ENCODE peak calls at places on chromosomes 13 and 19, in eight cellular contexts. C, Q, J, P, S, O, U and H are unnamed samples.

GRCh38 chr19:58572818-58573657 is at the start of gene MZF1:
- DNase-seq in C (peak), Q (peak), J (peak), P (peak), S (peak), O (peak), U (peak), H (peak)

GRCh38 chr13:91272235-91272777 is 75.2 kb upstream of the MIR17HG start:
- DNase-seq in C (no peak), Q (no peak), J (no peak), P (no peak), S (no peak), O (no peak), U (no peak), H (no peak)

GRCh38 chr13:37492741-37493514 is 105.6 kb downstream of the POSTN start:
- DNase-seq in C (peak), Q (no peak), J (no peak), P (no peak), S (peak), O (no peak), U (peak), H (peak)

GRCh38 chr19:15265849-15266248 is 33.6 kb upstream of the EPHX3 start:
- DNase-seq in C (peak), Q (no peak), J (peak), P (no peak), S (peak), O (no peak), U (peak), H (peak)

GRCh38 chr19:30671622-30672051 is 299.5 kb downstream of the ZNF536 start:
- DNase-seq in C (no peak), Q (no peak), J (no peak), P (no peak), S (peak), O (no peak), U (peak), H (no peak)

GRCh38 chr19:10105241-10106099 is 692 bp upstream of the PPAN start:
- DNase-seq in C (no peak), Q (no peak), J (no peak), P (peak), S (no peak), O (peak), U (no peak), H (no peak)

GRCh38 chr13:112105884-112106283 is 38.9 kb downstream of the SOX1 start:
- DNase-seq in C (no peak), Q (no peak), J (no peak), P (no peak), S (no peak), O (no peak), U (no peak), H (no peak)

GRCh38 chr19:34787059-34787824 is 14.2 kb upstream of the ZNF599 start:
- DNase-seq in C (no peak), Q (no peak), J (no peak), P (no peak), S (no peak), O (no peak), U (no peak), H (no peak)

GRCh38 chr19:52653161-52653560 is 15.0 kb upstream of the ZNF83 start:
- DNase-seq in C (no peak), Q (no peak), J (no peak), P (no peak), S (no peak), O (no peak), U (no peak), H (no peak)

GRCh38 chr19:35744335-35744687 is 907 bp downstream of the U2AF1L4 start:
- DNase-seq in C (no peak), Q (no peak), J (no peak), P (no peak), S (no peak), O (no peak), U (no peak), H (no peak)

GRCh38 chr13:67841071-67841470 is 610.9 kb upstream of the PCDH9 start:
- DNase-seq in C (no peak), Q (no peak), J (no peak), P (no peak), S (no peak), O (no peak), U (no peak), H (no peak)

GRCh38 chr19:45218887-45219780 is 26.1 kb downstream of the EXOC3L2 start:
- DNase-seq in C (no peak), Q (no peak), J (no peak), P (peak), S (no peak), O (no peak), U (peak), H (peak)

GRCh38 chr13:98821372-98822237 is 69.1 kb upstream of the SLC15A1 start:
- DNase-seq in C (no peak), Q (peak), J (no peak), P (no peak), S (peak), O (no peak), U (peak), H (peak)

GRCh38 chr19:1668339-1669123 is 16.1 kb upstream of the TCF3 start:
- DNase-seq in C (no peak), Q (no peak), J (no peak), P (peak), S (no peak), O (no peak), U (no peak), H (peak)

GRCh38 chr13:44591316-44591715 is 15.2 kb upstream of the TSC22D1 start:
- DNase-seq in C (no peak), Q (no peak), J (no peak), P (no peak), S (no peak), O (no peak), U (no peak), H (no peak)

GRCh38 chr19:42288411-42288810 is 13.5 kb upstream of the PRR19 start:
- DNase-seq in C (no peak), Q (no peak), J (no peak), P (no peak), S (no peak), O (no peak), U (no peak), H (no peak)

GRCh38 chr19:35901854-35902661 is at the start of gene HCST:
- DNase-seq in C (no peak), Q (no peak), J (no peak), P (peak), S (peak), O (no peak), U (peak), H (no peak)

GRCh38 chr19:55526216-55527196 is 10.4 kb downstream of the SBK2 start:
- DNase-seq in C (no peak), Q (peak), J (no peak), P (no peak), S (peak), O (peak), U (peak), H (peak)

GRCh38 chr13:97753942-97754670 is 199.4 kb upstream of the IPO5 start:
- DNase-seq in C (no peak), Q (no peak), J (no peak), P (no peak), S (no peak), O (no peak), U (no peak), H (no peak)

GRCh38 chr13:21733475-21734311 is 62.8 kb downstream of the FGF9 start:
- DNase-seq in C (no peak), Q (no peak), J (no peak), P (no peak), S (no peak), O (no peak), U (no peak), H (no peak)

GRCh38 chr13:76934671-76935070 is 13.6 kb upstream of the ACOD1 start:
- DNase-seq in C (no peak), Q (no peak), J (no peak), P (no peak), S (no peak), O (no peak), U (peak), H (peak)
- H3K4me3 ChIP-seq in C (no peak), Q (no peak), J (no peak), P (no peak), S (no peak), O (no peak), U (no peak), H (no peak)

DNA sequence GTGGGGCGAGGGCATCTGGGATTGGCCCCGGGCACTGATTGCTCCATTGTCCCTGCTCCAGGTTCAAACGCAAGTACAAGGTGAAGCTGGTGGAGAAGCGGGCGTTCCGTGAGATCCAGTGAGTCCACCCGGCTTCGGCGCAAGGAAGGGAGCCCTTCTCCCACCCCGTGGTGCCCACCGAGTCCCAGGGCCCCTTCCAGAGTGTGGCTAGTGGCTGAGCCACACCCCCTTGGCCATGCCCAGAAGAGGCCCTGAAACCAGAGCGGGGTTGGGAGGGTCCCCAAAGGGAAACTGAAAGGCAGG is 11.2 kb downstream of the NOP53 start:
- DNase-seq in C (no peak), Q (no peak), J (no peak), P (no peak), S (no peak), O (no peak), U (no peak), H (no peak)
- H3K4me3 ChIP-seq in C (no peak), Q (no peak), J (no peak), P (no peak), S (no peak), O (no peak), U (no peak), H (no peak)

GRCh38 chr13:99993660-99994455 is 12.3 kb downstream of the ZIC2 start:
- DNase-seq in C (no peak), Q (no peak), J (no peak), P (no peak), S (no peak), O (no peak), U (no peak), H (peak)
- H3K4me3 ChIP-seq in C (no peak), Q (no peak), J (no peak), P (no peak), S (no peak), O (no peak), U (no peak), H (peak)

GRCh38 chr13:30796132-30796832 is 60.9 kb downstream of the ALOX5AP start:
- DNase-seq in C (peak), Q (peak), J (no peak), P (peak), S (peak), O (no peak), U (peak), H (peak)
- H3K4me3 ChIP-seq in C (no peak), Q (no peak), J (peak), P (no peak), S (no peak), O (no peak), U (no peak), H (no peak)

GRCh38 chr19:51572908-51573307 is 1.8 kb downstream of the ZNF175 start:
- DNase-seq in C (peak), Q (no peak), J (no peak), P (no peak), S (peak), O (no peak), U (peak), H (peak)
- H3K4me3 ChIP-seq in C (no peak), Q (no peak), J (no peak), P (no peak), S (peak), O (no peak), U (peak), H (no peak)

DNA sequence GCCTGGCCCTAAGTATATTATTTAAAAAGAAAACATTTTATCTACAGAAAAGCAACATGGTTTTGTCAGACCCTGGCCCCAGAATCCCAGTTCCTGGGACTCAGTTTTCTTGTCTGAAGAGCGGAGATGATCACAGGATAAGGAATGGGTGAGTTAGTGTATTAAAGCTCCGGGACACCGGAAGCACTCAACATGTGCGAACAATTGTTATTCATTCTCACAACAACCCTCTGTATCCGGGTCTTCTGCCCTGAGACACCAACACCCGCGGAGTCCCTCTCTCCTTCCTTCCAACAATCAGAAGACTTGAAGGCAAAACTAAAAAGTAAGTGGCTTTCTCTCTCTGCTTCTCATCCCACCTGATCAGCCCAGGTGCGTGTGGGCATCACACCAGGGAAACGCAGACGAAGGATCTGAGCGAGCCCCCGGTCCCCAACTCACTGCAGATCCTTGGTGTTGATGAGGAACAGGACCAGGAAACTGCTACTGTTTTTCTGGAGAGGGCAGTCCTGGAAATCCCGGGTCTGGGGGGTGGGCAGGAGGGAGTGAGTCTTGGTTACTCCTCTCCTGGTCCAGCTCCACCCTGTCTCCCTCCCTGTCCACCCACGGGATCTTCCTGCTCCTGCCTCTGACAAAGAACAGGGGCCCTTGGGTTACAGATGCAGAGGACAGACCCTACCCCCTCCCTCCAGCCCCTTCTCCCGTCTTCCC is 2.0 kb downstream of the GPR108 start:
- DNase-seq in C (no peak), Q (no peak), J (no peak), P (no peak), S (peak), O (no peak), U (no peak), H (peak)
- H3K4me3 ChIP-seq in C (no peak), Q (no peak), J (no peak), P (peak), S (no peak), O (no peak), U (no peak), H (peak)

GRCh38 chr19:5171711-5172110 is 168.9 kb downstream of the PTPRS start:
- DNase-seq in C (no peak), Q (peak), J (no peak), P (no peak), S (no peak), O (no peak), U (no peak), H (no peak)
- H3K4me3 ChIP-seq in C (no peak), Q (no peak), J (no peak), P (no peak), S (no peak), O (no peak), U (no peak), H (no peak)